ENCODE peak calls at places on chromosomes 16 and 17, in five cellular contexts. Y is A549, I is left ventricle myocardium inferior, D is Panc1, H is thoracic aorta. S is an unnamed sample.

GRCh38 chr16:19213885-19214284 is 45.8 kb downstream of the SYT17 start:
- DNase-seq in Y (no peak), I (no peak), D (no peak), H (no peak), S (no peak)

GRCh38 chr17:67052720-67053437 is 8.5 kb downstream of the CACNG1 start:
- DNase-seq in Y (no peak), I (no peak), D (no peak), H (no peak), S (no peak)

GRCh38 chr17:57881143-57881542 is 31.3 kb upstream of the MRPS23 start:
- DNase-seq in Y (no peak), I (no peak), D (no peak), H (no peak), S (no peak)

GRCh38 chr17:80445152-80446110 is 30.5 kb downstream of the ENDOV start:
- DNase-seq in Y (no peak), I (no peak), D (no peak), H (no peak), S (no peak)

GRCh38 chr17:7548585-7549400 is at the start of gene TNFSF12:
- DNase-seq in Y (no peak), I (peak; percentile 79), D (no peak), H (no peak), S (peak; percentile 65)

GRCh38 chr16:8948831-8949230 is 14.9 kb downstream of the USP7 start:
- DNase-seq in Y (no peak), I (no peak), D (no peak), H (no peak), S (no peak)

GRCh38 chr17:33021731-33022408 is 30.2 kb downstream of the SPACA3 start:
- DNase-seq in Y (no peak), I (no peak), D (no peak), H (no peak), S (no peak)

GRCh38 chr16:83933885-83934683 is 19.0 kb upstream of the OSGIN1 start:
- DNase-seq in Y (no peak), I (no peak), D (no peak), H (no peak), S (no peak)

GRCh38 chr16:8888951-8889892 is 7.1 kb downstream of the LITAFD start:
- DNase-seq in Y (no peak), I (no peak), D (no peak), H (no peak), S (no peak)

GRCh38 chr16:27374794-27375499 is 27.0 kb upstream of the IL21R start:
- DNase-seq in Y (peak; percentile 81), I (peak; percentile 41), D (no peak), H (peak; percentile 36), S (peak; percentile 47)

GRCh38 chr17:65987988-65988387 is 203.9 kb downstream of the CEP112 start:
- DNase-seq in Y (peak; percentile 14), I (no peak), D (peak; percentile 25), H (no peak), S (no peak)

GRCh38 chr16:70610273-70611223 is 35.8 kb upstream of the IL34 start:
- DNase-seq in Y (no peak), I (no peak), D (no peak), H (no peak), S (no peak)

GRCh38 chr16:1193143-1193824 is 31.8 kb downstream of the TPSG1 start:
- DNase-seq in Y (no peak), I (no peak), D (no peak), H (no peak), S (no peak)

GRCh38 chr16:12881182-12881581 is 20.2 kb upstream of the SHISA9 start:
- DNase-seq in Y (no peak), I (no peak), D (no peak), H (no peak), S (no peak)

GRCh38 chr16:19767497-19767896 is 49.4 kb downstream of the IQCK start:
- DNase-seq in Y (no peak), I (no peak), D (no peak), H (no peak), S (no peak)

GRCh38 chr16:3182608-3183444 is 5.2 kb upstream of the OR1F1 start:
- DNase-seq in Y (peak; percentile 67), I (no peak), D (no peak), H (no peak), S (no peak)

GRCh38 chr17:30520436-30520835 is 43.2 kb downstream of the GOSR1 start:
- DNase-seq in Y (no peak), I (no peak), D (no peak), H (no peak), S (no peak)

GRCh38 chr17:30290696-30291570 is 811 bp downstream of the BLMH start:
- DNase-seq in Y (peak; percentile 74), I (peak; percentile 29), D (no peak), H (no peak), S (no peak)

GRCh38 chr16:75193265-75193650 is 13.7 kb downstream of the CTRB2 start:
- DNase-seq in Y (no peak), I (no peak), D (no peak), H (no peak), S (no peak)

GRCh38 chr16:49009204-49009603 is 272.4 kb downstream of the CBLN1 start:
- DNase-seq in Y (no peak), I (no peak), D (no peak), H (no peak), S (no peak)

GRCh38 chr17:74450925-74451403 is 15.5 kb upstream of the CD300A start:
- DNase-seq in Y (no peak), I (no peak), D (no peak), H (no peak), S (no peak)

GRCh38 chr16:66516808-66517585 is 32.9 kb downstream of the TK2 start:
- DNase-seq in Y (peak; percentile 98), I (peak; percentile 97), D (peak; percentile 90), H (peak; percentile 97), S (peak; percentile 77)

DNA sequence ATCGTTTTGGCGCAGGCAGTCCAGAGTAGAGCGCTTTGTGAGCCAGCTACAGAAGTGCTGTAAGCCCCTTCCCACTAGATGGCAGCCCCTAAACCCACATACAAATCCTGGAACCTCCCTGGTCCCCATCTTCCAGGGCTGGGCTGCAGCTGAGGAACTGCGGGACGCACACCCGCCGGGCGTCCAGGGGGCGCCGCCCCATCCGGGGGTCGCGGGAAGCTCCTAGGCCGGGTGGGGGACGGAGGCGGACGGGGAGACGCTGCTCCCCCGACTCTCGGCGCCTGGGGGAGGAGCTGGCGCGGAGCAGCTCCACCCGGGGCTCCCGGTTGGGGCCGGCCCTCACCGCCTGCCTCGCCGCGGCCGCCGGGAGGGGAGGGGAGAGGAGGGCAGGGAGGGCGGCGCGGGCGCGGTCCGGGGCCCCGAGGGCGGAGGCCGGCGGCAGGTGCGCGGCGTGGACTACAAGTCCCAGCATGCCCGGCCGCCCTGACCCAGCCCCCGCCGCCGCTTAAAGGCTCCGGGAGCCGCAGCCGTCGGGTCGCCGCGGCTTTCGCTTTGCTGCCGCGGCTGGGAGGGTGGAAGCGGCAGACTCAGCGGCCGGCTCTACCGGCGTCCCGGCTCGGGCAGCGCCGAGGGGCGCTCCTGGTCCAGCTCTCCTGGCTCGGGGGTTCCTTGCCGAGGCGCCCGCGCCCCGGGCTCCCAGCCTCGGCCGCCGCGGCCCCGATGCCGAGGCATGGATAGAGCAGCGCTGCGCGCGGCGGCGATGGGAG is at the start of gene KSR1:
- DNase-seq in Y (peak; percentile 85), I (peak; percentile 82), D (peak; percentile 30), H (peak; percentile 41), S (peak; percentile 78)
- TF ChIP-seq CTCF in Y (peak; percentile 64), I (peak; percentile 57), D (peak; percentile 70), H (peak; percentile 16), S (peak; percentile 40)

GRCh38 chr17:82973456-82974135 is 105.8 kb upstream of the METRNL start:
- DNase-seq in Y (no peak), I (no peak), D (no peak), H (no peak), S (no peak)

GRCh38 chr17:82972836-82973372 is 106.5 kb upstream of the METRNL start:
- DNase-seq in Y (no peak), I (no peak), D (no peak), H (no peak), S (no peak)

GRCh38 chr17:82967268-82968032 is 112.0 kb upstream of the METRNL start:
- DNase-seq in Y (no peak), I (no peak), D (no peak), H (no peak), S (no peak)

GRCh38 chr17:82970818-82971610 is 108.4 kb upstream of the METRNL start:
- DNase-seq in Y (no peak), I (no peak), D (no peak), H (no peak), S (no peak)

DNA sequence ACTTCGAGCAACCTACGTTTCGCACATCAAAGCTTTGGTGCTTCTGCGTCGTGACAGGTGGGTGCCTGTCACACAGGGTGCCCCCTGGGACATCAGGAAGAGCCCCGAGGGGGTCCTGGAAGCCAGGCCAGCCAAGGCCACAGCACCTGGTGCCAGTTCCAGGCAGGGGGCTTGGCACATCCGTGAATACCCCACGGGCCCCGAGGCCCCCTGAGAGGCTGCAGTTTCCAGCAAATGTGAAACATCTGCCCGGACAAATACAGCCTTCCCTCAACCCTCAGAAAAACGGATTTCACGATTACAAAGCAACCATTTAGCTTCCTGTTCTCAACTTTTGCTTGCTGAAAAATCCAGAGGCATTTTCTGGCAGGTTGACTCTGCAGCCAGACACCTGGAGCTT is 109.3 kb upstream of the METRNL start:
- DNase-seq in Y (no peak), I (no peak), D (no peak), H (no peak), S (no peak)
- H3K27ac ChIP-seq in Y (no peak overlapping the region), I (no peak overlapping the region), D (no peak overlapping the region), H (no peak overlapping the region), S (no peak overlapping the region)

DNA sequence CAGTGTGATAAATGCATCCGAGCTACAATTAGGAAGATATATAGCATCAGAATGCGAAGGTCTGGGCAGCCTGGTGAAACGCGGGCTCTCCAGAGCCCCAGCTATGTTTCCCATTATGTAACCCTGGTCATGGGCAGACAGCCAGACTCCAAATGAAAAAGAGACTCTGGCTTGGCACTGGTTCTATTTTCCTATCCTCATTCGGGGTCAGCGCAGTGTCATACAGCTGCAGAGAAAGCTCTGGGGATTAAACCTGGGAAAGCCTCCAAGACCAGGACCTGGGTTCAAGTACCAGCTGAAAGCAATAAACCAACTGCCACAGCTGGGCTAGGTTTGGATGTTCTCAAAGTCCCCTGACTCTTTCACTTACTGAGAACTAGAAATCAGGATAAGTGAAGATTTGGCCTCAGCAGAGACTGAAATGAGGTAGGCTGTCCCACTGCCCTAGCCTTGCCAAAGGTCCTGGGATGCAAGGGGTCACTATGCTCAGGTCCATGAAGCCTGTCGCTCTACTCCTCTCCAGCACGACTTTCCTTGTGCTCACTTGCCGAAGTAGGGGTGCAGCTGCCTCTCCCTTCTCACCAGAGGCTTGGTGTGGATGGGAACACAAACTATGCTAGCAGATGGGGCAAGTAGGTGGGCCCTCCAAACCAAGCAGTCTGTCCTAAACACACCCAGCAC is 123.8 kb downstream of the SMG6 start:
- DNase-seq in Y (no peak), I (peak; percentile 81), D (no peak), H (peak; percentile 60), S (no peak)
- H3K4me1 ChIP-seq in Y (peaks cover 9% of the 10 kb centered on the region), I (peaks cover 87% of the 10 kb centered on the region), D (no peaks in the 10 kb centered on the region), H (peaks cover 93% of the 10 kb centered on the region), S (no peaks in the 10 kb centered on the region)

GRCh38 chr17:77271421-77271820 is 130.7 kb downstream of the SEC14L1 start:
- DNase-seq in Y (no peak), I (no peak), D (no peak), H (no peak), S (no peak)

GRCh38 chr17:77264617-77265230 is 124.0 kb downstream of the SEC14L1 start:
- DNase-seq in Y (no peak), I (no peak), D (no peak), H (no peak), S (no peak)

GRCh38 chr17:77266213-77266612 is 125.4 kb downstream of the SEC14L1 start:
- DNase-seq in Y (no peak), I (no peak), D (no peak), H (no peak), S (no peak)

GRCh38 chr17:77269696-77270681 is 129.2 kb downstream of the SEC14L1 start:
- DNase-seq in Y (no peak), I (no peak), D (no peak), H (no peak), S (no peak)

GRCh38 chr17:77266891-77267341 is 126.1 kb downstream of the SEC14L1 start:
- DNase-seq in Y (no peak), I (no peak), D (no peak), H (no peak), S (no peak)
- TF ChIP-seq CTCF in Y (peak; percentile 29), I (no peak), D (no peak), H (no peak), S (no peak)